ENCODE peak calls at places on chromosome 1, in seven cellular contexts. One of them, this sample, is unnamed.

GRCh38 chr1:228691926-228692325 is 43.4 kb upstream of the RHOU start:
- DNase-seq in HepG2: peak; percentile 72
- DNase-seq in GM12878: no peak
- DNase-seq in HCT116: peak; percentile 67
- DNase-seq in K562: peak; percentile 44
- DNase-seq in A549: peak; percentile 69
- DNase-seq in H1: no peak
- DNase-seq in this sample: peak; percentile 74

GRCh38 chr1:71087060-71087459 is 6.2 kb upstream of the ZRANB2 start:
- DNase-seq in HepG2: no peak
- DNase-seq in GM12878: no peak
- DNase-seq in HCT116: no peak
- DNase-seq in K562: no peak
- DNase-seq in A549: no peak
- DNase-seq in H1: no peak
- DNase-seq in this sample: no peak

GRCh38 chr1:41169799-41170180 is 72.3 kb downstream of the SCMH1 start:
- DNase-seq in HepG2: peak; percentile 9
- DNase-seq in GM12878: no peak
- DNase-seq in HCT116: no peak
- DNase-seq in K562: no peak
- DNase-seq in A549: no peak
- DNase-seq in H1: no peak
- DNase-seq in this sample: no peak

GRCh38 chr1:160682983-160683886 is 28.4 kb downstream of the CD48 start:
- DNase-seq in HepG2: no peak
- DNase-seq in GM12878: no peak
- DNase-seq in HCT116: no peak
- DNase-seq in K562: no peak
- DNase-seq in A549: no peak
- DNase-seq in H1: no peak
- DNase-seq in this sample: peak; percentile 63

GRCh38 chr1:15027515-15027948 is 126.0 kb upstream of the TMEM51 start:
- DNase-seq in HepG2: peak; percentile 56
- DNase-seq in GM12878: no peak
- DNase-seq in HCT116: peak; percentile 22
- DNase-seq in K562: peak; percentile 76
- DNase-seq in A549: peak; percentile 35
- DNase-seq in H1: peak; percentile 97
- DNase-seq in this sample: peak; percentile 41

GRCh38 chr1:82778612-82779011 is 977.9 kb downstream of the ADGRL2 start:
- DNase-seq in HepG2: no peak
- DNase-seq in GM12878: no peak
- DNase-seq in HCT116: no peak
- DNase-seq in K562: no peak
- DNase-seq in A549: peak; percentile 16
- DNase-seq in H1: no peak
- DNase-seq in this sample: peak; percentile 11

GRCh38 chr1:36735939-36736730 is 253.4 kb upstream of the CSF3R start:
- DNase-seq in HepG2: no peak
- DNase-seq in GM12878: no peak
- DNase-seq in HCT116: no peak
- DNase-seq in K562: no peak
- DNase-seq in A549: no peak
- DNase-seq in H1: no peak
- DNase-seq in this sample: peak; percentile 83

GRCh38 chr1:236280438-236281285 is 1.1 kb downstream of the ERO1B start:
- DNase-seq in HepG2: no peak
- DNase-seq in GM12878: no peak
- DNase-seq in HCT116: no peak
- DNase-seq in K562: peak; percentile 18
- DNase-seq in A549: no peak
- DNase-seq in H1: peak; percentile 60
- DNase-seq in this sample: no peak

GRCh38 chr1:12294076-12294475 is 64.2 kb downstream of the VPS13D start:
- DNase-seq in HepG2: no peak
- DNase-seq in GM12878: no peak
- DNase-seq in HCT116: no peak
- DNase-seq in K562: no peak
- DNase-seq in A549: no peak
- DNase-seq in H1: no peak
- DNase-seq in this sample: peak; percentile 10

GRCh38 chr1:53110370-53111072 is 31.9 kb downstream of the SLC1A7 start:
- DNase-seq in HepG2: no peak
- DNase-seq in GM12878: no peak
- DNase-seq in HCT116: no peak
- DNase-seq in K562: no peak
- DNase-seq in A549: no peak
- DNase-seq in H1: no peak
- DNase-seq in this sample: peak; percentile 71

GRCh38 chr1:24362982-24363614 is 43.9 kb downstream of the GRHL3 start:
- DNase-seq in HepG2: no peak
- DNase-seq in GM12878: no peak
- DNase-seq in HCT116: peak; percentile 39
- DNase-seq in K562: no peak
- DNase-seq in A549: peak; percentile 55
- DNase-seq in H1: no peak
- DNase-seq in this sample: no peak

DNA sequence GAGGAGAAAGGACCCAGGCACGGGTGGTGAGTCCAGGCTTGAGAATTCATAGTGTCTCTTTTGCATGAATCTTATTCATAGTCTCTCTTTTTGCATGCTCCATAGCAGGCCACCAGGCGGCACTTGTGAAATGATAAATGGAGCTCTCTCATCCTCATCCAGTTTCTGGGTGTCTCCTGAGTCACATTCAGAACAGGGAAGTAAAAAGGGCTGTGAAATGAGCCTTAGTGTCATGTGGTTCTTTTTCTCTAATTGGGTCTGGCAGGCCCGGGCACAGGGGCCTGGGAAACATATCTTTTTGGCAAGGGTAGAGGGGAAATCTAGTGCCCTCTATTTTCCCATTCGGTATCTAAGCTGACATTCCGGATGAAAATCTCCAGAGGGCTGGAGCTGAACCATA is 19.1 kb upstream of the NCF2 start:
- DNase-seq in HepG2: peak; percentile 43
- DNase-seq in GM12878: no peak
- DNase-seq in HCT116: no peak
- DNase-seq in K562: peak; percentile 63
- DNase-seq in A549: peak; percentile 67
- DNase-seq in H1: no peak
- DNase-seq in this sample: peak; percentile 79
- TF ChIP-seq MAX in HepG2: no peak
- TF ChIP-seq MAX in GM12878: no peak
- TF ChIP-seq MAX in HCT116: no peak
- TF ChIP-seq MAX in K562: no peak
- TF ChIP-seq MAX in A549: no peak
- TF ChIP-seq MAX in H1: no peak
- TF ChIP-seq MAX in this sample: peak; percentile 47

GRCh38 chr1:153922076-153922837 is 515 bp downstream of the GATAD2B start:
- DNase-seq in HepG2: peak; percentile 51
- DNase-seq in GM12878: no peak
- DNase-seq in HCT116: no peak
- DNase-seq in K562: peak; percentile 92
- DNase-seq in A549: no peak
- DNase-seq in H1: peak; percentile 60
- DNase-seq in this sample: peak; percentile 83
- TF ChIP-seq POLR2A in HepG2: no peak
- TF ChIP-seq POLR2A in GM12878: peak; percentile 64
- TF ChIP-seq POLR2A in HCT116: peak; percentile 9
- TF ChIP-seq POLR2A in K562: peak; percentile 74
- TF ChIP-seq POLR2A in A549: no peak
- TF ChIP-seq POLR2A in H1: peak; percentile 39
- TF ChIP-seq POLR2A in this sample: no peak

GRCh38 chr1:184037849-184038591 is 492 bp upstream of the COLGALT2 start:
- DNase-seq in HepG2: no peak
- DNase-seq in GM12878: no peak
- DNase-seq in HCT116: no peak
- DNase-seq in K562: no peak
- DNase-seq in A549: no peak
- DNase-seq in H1: no peak
- DNase-seq in this sample: no peak

GRCh38 chr1:184034761-184035379 is 2.7 kb downstream of the COLGALT2 start:
- DNase-seq in HepG2: peak; percentile 24
- DNase-seq in GM12878: no peak
- DNase-seq in HCT116: no peak
- DNase-seq in K562: no peak
- DNase-seq in A549: no peak
- DNase-seq in H1: no peak
- DNase-seq in this sample: no peak

GRCh38 chr1:184035719-184036516 is 1.6 kb downstream of the COLGALT2 start:
- DNase-seq in HepG2: peak; percentile 64
- DNase-seq in GM12878: no peak
- DNase-seq in HCT116: no peak
- DNase-seq in K562: peak; percentile 64
- DNase-seq in A549: no peak
- DNase-seq in H1: no peak
- DNase-seq in this sample: no peak

GRCh38 chr1:184039126-184039525 is 1.6 kb upstream of the COLGALT2 start:
- DNase-seq in HepG2: no peak
- DNase-seq in GM12878: no peak
- DNase-seq in HCT116: no peak
- DNase-seq in K562: no peak
- DNase-seq in A549: no peak
- DNase-seq in H1: no peak
- DNase-seq in this sample: no peak

GRCh38 chr1:184036517-184036949 is 995 bp downstream of the COLGALT2 start:
- DNase-seq in HepG2: peak; percentile 42
- DNase-seq in GM12878: no peak
- DNase-seq in HCT116: no peak
- DNase-seq in K562: peak; percentile 69
- DNase-seq in A549: peak; percentile 11
- DNase-seq in H1: peak; percentile 81
- DNase-seq in this sample: peak; percentile 7
- TF ChIP-seq MAX in HepG2: no peak
- TF ChIP-seq MAX in GM12878: no peak
- TF ChIP-seq MAX in HCT116: no peak
- TF ChIP-seq MAX in K562: no peak
- TF ChIP-seq MAX in A549: no peak
- TF ChIP-seq MAX in H1: no peak
- TF ChIP-seq MAX in this sample: no peak

GRCh38 chr1:110006516-110006915 is 22.0 kb downstream of the AHCYL1 start:
- DNase-seq in HepG2: no peak
- DNase-seq in GM12878: no peak
- DNase-seq in HCT116: no peak
- DNase-seq in K562: no peak
- DNase-seq in A549: no peak
- DNase-seq in H1: no peak
- DNase-seq in this sample: no peak

GRCh38 chr1:110002695-110003094 is 18.1 kb downstream of the AHCYL1 start:
- DNase-seq in HepG2: no peak
- DNase-seq in GM12878: no peak
- DNase-seq in HCT116: no peak
- DNase-seq in K562: no peak
- DNase-seq in A549: no peak
- DNase-seq in H1: no peak
- DNase-seq in this sample: no peak

GRCh38 chr1:110005971-110006370 is 21.4 kb downstream of the AHCYL1 start:
- DNase-seq in HepG2: no peak
- DNase-seq in GM12878: no peak
- DNase-seq in HCT116: no peak
- DNase-seq in K562: no peak
- DNase-seq in A549: no peak
- DNase-seq in H1: no peak
- DNase-seq in this sample: no peak

GRCh38 chr1:110004583-110004982 is 20.0 kb downstream of the AHCYL1 start:
- DNase-seq in HepG2: no peak
- DNase-seq in GM12878: no peak
- DNase-seq in HCT116: no peak
- DNase-seq in K562: no peak
- DNase-seq in A549: no peak
- DNase-seq in H1: no peak
- DNase-seq in this sample: no peak

GRCh38 chr1:110003747-110004428 is 19.3 kb downstream of the AHCYL1 start:
- DNase-seq in HepG2: peak; percentile 67
- DNase-seq in GM12878: peak; percentile 45
- DNase-seq in HCT116: peak; percentile 73
- DNase-seq in K562: peak; percentile 87
- DNase-seq in A549: peak; percentile 88
- DNase-seq in H1: peak; percentile 53
- DNase-seq in this sample: peak; percentile 92
- TF ChIP-seq POLR2A in HepG2: no peak
- TF ChIP-seq POLR2A in GM12878: no peak
- TF ChIP-seq POLR2A in HCT116: no peak
- TF ChIP-seq POLR2A in K562: no peak
- TF ChIP-seq POLR2A in A549: no peak
- TF ChIP-seq POLR2A in H1: no peak
- TF ChIP-seq POLR2A in this sample: no peak

GRCh38 chr1:210850556-210850955 is 283.4 kb downstream of the KCNH1 start:
- DNase-seq in HepG2: no peak
- DNase-seq in GM12878: no peak
- DNase-seq in HCT116: no peak
- DNase-seq in K562: no peak
- DNase-seq in A549: no peak
- DNase-seq in H1: no peak
- DNase-seq in this sample: no peak

GRCh38 chr1:210857724-210858123 is 276.2 kb downstream of the KCNH1 start:
- DNase-seq in HepG2: no peak
- DNase-seq in GM12878: no peak
- DNase-seq in HCT116: no peak
- DNase-seq in K562: no peak
- DNase-seq in A549: no peak
- DNase-seq in H1: no peak
- DNase-seq in this sample: no peak

GRCh38 chr1:210853276-210853675 is 280.7 kb downstream of the KCNH1 start:
- DNase-seq in HepG2: no peak
- DNase-seq in GM12878: no peak
- DNase-seq in HCT116: no peak
- DNase-seq in K562: no peak
- DNase-seq in A549: no peak
- DNase-seq in H1: no peak
- DNase-seq in this sample: no peak

GRCh38 chr1:210855440-210855839 is 278.5 kb downstream of the KCNH1 start:
- DNase-seq in HepG2: no peak
- DNase-seq in GM12878: no peak
- DNase-seq in HCT116: no peak
- DNase-seq in K562: no peak
- DNase-seq in A549: no peak
- DNase-seq in H1: no peak
- DNase-seq in this sample: no peak
- TF ChIP-seq MAX in HepG2: no peak
- TF ChIP-seq MAX in GM12878: no peak
- TF ChIP-seq MAX in HCT116: no peak
- TF ChIP-seq MAX in K562: no peak
- TF ChIP-seq MAX in A549: no peak
- TF ChIP-seq MAX in H1: peak; percentile 34
- TF ChIP-seq MAX in this sample: no peak